ENCODE peak calls at places on chromosomes 5 and 9, in five cellular contexts. One of them, this sample, is unnamed.
A peak's percentile ranks its signal among the peaks of the same experiment; 100 is the strongest.

GRCh38 chr9:93154293-93154903 is 20.3 kb upstream of the NINJ1 start:
- DNase-seq in ACHN: peak; percentile 50
- DNase-seq in tibial nerve: no peak
- DNase-seq in neural crest cell: peak; percentile 66
- DNase-seq in stimulated activated CD4-positive, alpha-beta T cell treated with anti-CD3 and anti-CD28 coated beads, Interleukin-4, amount 100 ng/mL, for 24 hours: peak; percentile 42
- DNase-seq in this sample: peak; percentile 41

GRCh38 chr9:88789785-88790184 is 201.5 kb upstream of the S1PR3 start:
- DNase-seq in ACHN: no peak
- DNase-seq in tibial nerve: no peak
- DNase-seq in neural crest cell: no peak
- DNase-seq in stimulated activated CD4-positive, alpha-beta T cell treated with anti-CD3 and anti-CD28 coated beads, Interleukin-4, amount 100 ng/mL, for 24 hours: no peak
- DNase-seq in this sample: no peak

GRCh38 chr9:120507936-120508510 is 71.9 kb downstream of the CDK5RAP2 start:
- DNase-seq in ACHN: no peak
- DNase-seq in tibial nerve: no peak
- DNase-seq in neural crest cell: no peak
- DNase-seq in stimulated activated CD4-positive, alpha-beta T cell treated with anti-CD3 and anti-CD28 coated beads, Interleukin-4, amount 100 ng/mL, for 24 hours: no peak
- DNase-seq in this sample: no peak

GRCh38 chr5:2382776-2383677 is 368.4 kb downstream of the IRX2 start:
- DNase-seq in ACHN: no peak
- DNase-seq in tibial nerve: no peak
- DNase-seq in neural crest cell: no peak
- DNase-seq in stimulated activated CD4-positive, alpha-beta T cell treated with anti-CD3 and anti-CD28 coated beads, Interleukin-4, amount 100 ng/mL, for 24 hours: no peak
- DNase-seq in this sample: no peak

GRCh38 chr5:6446042-6446441 is 2.6 kb upstream of the UBE2QL1 start:
- DNase-seq in ACHN: no peak
- DNase-seq in tibial nerve: no peak
- DNase-seq in neural crest cell: no peak
- DNase-seq in stimulated activated CD4-positive, alpha-beta T cell treated with anti-CD3 and anti-CD28 coated beads, Interleukin-4, amount 100 ng/mL, for 24 hours: no peak
- DNase-seq in this sample: no peak

GRCh38 chr5:10424124-10424731 is 17.5 kb upstream of the ROPN1L start:
- DNase-seq in ACHN: peak; percentile 46
- DNase-seq in tibial nerve: no peak
- DNase-seq in neural crest cell: no peak
- DNase-seq in stimulated activated CD4-positive, alpha-beta T cell treated with anti-CD3 and anti-CD28 coated beads, Interleukin-4, amount 100 ng/mL, for 24 hours: no peak
- DNase-seq in this sample: peak; percentile 52

GRCh38 chr5:96893342-96893741 is 17.0 kb downstream of the ERAP2 start:
- DNase-seq in ACHN: peak; percentile 88
- DNase-seq in tibial nerve: no peak
- DNase-seq in neural crest cell: no peak
- DNase-seq in stimulated activated CD4-positive, alpha-beta T cell treated with anti-CD3 and anti-CD28 coated beads, Interleukin-4, amount 100 ng/mL, for 24 hours: no peak
- DNase-seq in this sample: peak; percentile 89

GRCh38 chr9:134487066-134487710 is 154.4 kb upstream of the COL5A1 start:
- DNase-seq in ACHN: no peak
- DNase-seq in tibial nerve: peak; percentile 1
- DNase-seq in neural crest cell: no peak
- DNase-seq in stimulated activated CD4-positive, alpha-beta T cell treated with anti-CD3 and anti-CD28 coated beads, Interleukin-4, amount 100 ng/mL, for 24 hours: no peak
- DNase-seq in this sample: no peak

GRCh38 chr9:33076031-33076359 is 479 bp downstream of the SMU1 start:
- DNase-seq in ACHN: peak; percentile 7
- DNase-seq in tibial nerve: no peak
- DNase-seq in neural crest cell: no peak
- DNase-seq in stimulated activated CD4-positive, alpha-beta T cell treated with anti-CD3 and anti-CD28 coated beads, Interleukin-4, amount 100 ng/mL, for 24 hours: no peak
- DNase-seq in this sample: no peak

GRCh38 chr5:180441577-180441976 is 52.6 kb upstream of the CNOT6 start:
- DNase-seq in ACHN: no peak
- DNase-seq in tibial nerve: no peak
- DNase-seq in neural crest cell: no peak
- DNase-seq in stimulated activated CD4-positive, alpha-beta T cell treated with anti-CD3 and anti-CD28 coated beads, Interleukin-4, amount 100 ng/mL, for 24 hours: no peak
- DNase-seq in this sample: no peak

This sample was measured in EL.